ENCODE peak calls at places on chromosomes 6 and 20, in six cellular contexts. One of them, this sample, is unnamed. For H3K4me1, the result is how much of the 10 kb centered on the place peaks cover.

GRCh38 chr6:20129290-20130088 is 82.8 kb downstream of the MBOAT1 start:
- DNase-seq in esophagus squamous epithelium: no peak
- DNase-seq in tibial nerve: no peak
- DNase-seq in Peyer's patch: no peak
- DNase-seq in adrenal gland: no peak
- DNase-seq in right lobe of liver: no peak
- DNase-seq in this sample: no peak

GRCh38 chr6:90468859-90469258 is 118.0 kb downstream of the MAP3K7 start:
- DNase-seq in esophagus squamous epithelium: no peak
- DNase-seq in tibial nerve: no peak
- DNase-seq in Peyer's patch: no peak
- DNase-seq in adrenal gland: no peak
- DNase-seq in right lobe of liver: no peak
- DNase-seq in this sample: no peak

GRCh38 chr6:29490552-29490951 is 2.8 kb upstream of the MAS1L start:
- DNase-seq in esophagus squamous epithelium: no peak
- DNase-seq in tibial nerve: no peak
- DNase-seq in Peyer's patch: no peak
- DNase-seq in adrenal gland: no peak
- DNase-seq in right lobe of liver: no peak
- DNase-seq in this sample: no peak

GRCh38 chr6:1912731-1913130 is 303.0 kb downstream of the FOXC1 start:
- DNase-seq in esophagus squamous epithelium: no peak
- DNase-seq in tibial nerve: no peak
- DNase-seq in Peyer's patch: no peak
- DNase-seq in adrenal gland: no peak
- DNase-seq in right lobe of liver: no peak
- DNase-seq in this sample: no peak

GRCh38 chr6:11194399-11195274 is 37.8 kb downstream of the NEDD9 start:
- DNase-seq in esophagus squamous epithelium: no peak
- DNase-seq in tibial nerve: no peak
- DNase-seq in Peyer's patch: no peak
- DNase-seq in adrenal gland: no peak
- DNase-seq in right lobe of liver: no peak
- DNase-seq in this sample: no peak

GRCh38 chr20:10558635-10559187 is 115.1 kb downstream of the JAG1 start:
- DNase-seq in esophagus squamous epithelium: no peak
- DNase-seq in tibial nerve: no peak
- DNase-seq in Peyer's patch: no peak
- DNase-seq in adrenal gland: no peak
- DNase-seq in right lobe of liver: no peak
- DNase-seq in this sample: no peak

GRCh38 chr6:5787054-5787720 is 219.5 kb downstream of the NRN1 start:
- DNase-seq in esophagus squamous epithelium: no peak
- DNase-seq in tibial nerve: no peak
- DNase-seq in Peyer's patch: no peak
- DNase-seq in adrenal gland: no peak
- DNase-seq in right lobe of liver: no peak
- DNase-seq in this sample: no peak

GRCh38 chr20:35284267-35284991 is at the start of gene EIF6:
- DNase-seq in esophagus squamous epithelium: peak
- DNase-seq in tibial nerve: peak
- DNase-seq in Peyer's patch: peak
- DNase-seq in adrenal gland: peak
- DNase-seq in right lobe of liver: peak
- DNase-seq in this sample: peak

GRCh38 chr6:144675231-144675861 is 390.2 kb downstream of the UTRN start:
- DNase-seq in esophagus squamous epithelium: no peak
- DNase-seq in tibial nerve: peak
- DNase-seq in Peyer's patch: peak
- DNase-seq in adrenal gland: no peak
- DNase-seq in right lobe of liver: no peak
- DNase-seq in this sample: no peak

GRCh38 chr6:168209420-168209819 is 110.2 kb downstream of the DACT2 start:
- DNase-seq in esophagus squamous epithelium: no peak
- DNase-seq in tibial nerve: no peak
- DNase-seq in Peyer's patch: peak
- DNase-seq in adrenal gland: no peak
- DNase-seq in right lobe of liver: no peak
- DNase-seq in this sample: no peak

GRCh38 chr6:129621252-129621651 is 88.7 kb downstream of the ARHGAP18 start:
- DNase-seq in esophagus squamous epithelium: no peak
- DNase-seq in tibial nerve: no peak
- DNase-seq in Peyer's patch: peak
- DNase-seq in adrenal gland: no peak
- DNase-seq in right lobe of liver: peak
- DNase-seq in this sample: no peak

GRCh38 chr6:14966111-14966901 is 279.6 kb upstream of the JARID2 start:
- DNase-seq in esophagus squamous epithelium: no peak
- DNase-seq in tibial nerve: no peak
- DNase-seq in Peyer's patch: no peak
- DNase-seq in adrenal gland: no peak
- DNase-seq in right lobe of liver: no peak
- DNase-seq in this sample: no peak

GRCh38 chr6:132819405-132820145 is 5.2 kb downstream of the RPS12 start:
- DNase-seq in esophagus squamous epithelium: no peak
- DNase-seq in tibial nerve: no peak
- DNase-seq in Peyer's patch: no peak
- DNase-seq in adrenal gland: no peak
- DNase-seq in right lobe of liver: no peak
- DNase-seq in this sample: no peak

GRCh38 chr6:37205189-37205996 is 35.4 kb downstream of the PIM1 start:
- DNase-seq in esophagus squamous epithelium: no peak
- DNase-seq in tibial nerve: no peak
- DNase-seq in Peyer's patch: peak
- DNase-seq in adrenal gland: no peak
- DNase-seq in right lobe of liver: no peak
- DNase-seq in this sample: no peak

GRCh38 chr20:35735828-35736470 is 6.1 kb downstream of the RBM39 start:
- DNase-seq in esophagus squamous epithelium: no peak
- DNase-seq in tibial nerve: no peak
- DNase-seq in Peyer's patch: no peak
- DNase-seq in adrenal gland: no peak
- DNase-seq in right lobe of liver: no peak
- DNase-seq in this sample: no peak

GRCh38 chr6:126664271-126664670 is 324.4 kb downstream of the CENPW start:
- DNase-seq in esophagus squamous epithelium: no peak
- DNase-seq in tibial nerve: no peak
- DNase-seq in Peyer's patch: no peak
- DNase-seq in adrenal gland: no peak
- DNase-seq in right lobe of liver: no peak
- DNase-seq in this sample: no peak

GRCh38 chr20:39378781-39379180 is 416.6 kb downstream of the DHX35 start:
- DNase-seq in esophagus squamous epithelium: no peak
- DNase-seq in tibial nerve: no peak
- DNase-seq in Peyer's patch: no peak
- DNase-seq in adrenal gland: no peak
- DNase-seq in right lobe of liver: no peak
- DNase-seq in this sample: no peak

GRCh38 chr6:56378507-56378906 is 131.1 kb upstream of the COL21A1 start:
- DNase-seq in esophagus squamous epithelium: no peak
- DNase-seq in tibial nerve: no peak
- DNase-seq in Peyer's patch: no peak
- DNase-seq in adrenal gland: no peak
- DNase-seq in right lobe of liver: no peak
- DNase-seq in this sample: no peak

GRCh38 chr6:135088232-135088760 is 33.7 kb upstream of the HBS1L start:
- DNase-seq in esophagus squamous epithelium: no peak
- DNase-seq in tibial nerve: no peak
- DNase-seq in Peyer's patch: no peak
- DNase-seq in adrenal gland: no peak
- DNase-seq in right lobe of liver: no peak
- DNase-seq in this sample: no peak

GRCh38 chr6:167778497-167779122 is 48.1 kb upstream of the AFDN start:
- DNase-seq in esophagus squamous epithelium: no peak
- DNase-seq in tibial nerve: no peak
- DNase-seq in Peyer's patch: peak
- DNase-seq in adrenal gland: no peak
- DNase-seq in right lobe of liver: no peak
- DNase-seq in this sample: no peak

GRCh38 chr20:50303573-50304500 is 113.2 kb downstream of the CEBPB start:
- DNase-seq in esophagus squamous epithelium: no peak
- DNase-seq in tibial nerve: peak
- DNase-seq in Peyer's patch: peak
- DNase-seq in adrenal gland: peak
- DNase-seq in right lobe of liver: peak
- DNase-seq in this sample: peak

GRCh38 chr20:52405417-52405816 is 213.8 kb upstream of the ZFP64 start:
- DNase-seq in esophagus squamous epithelium: no peak
- DNase-seq in tibial nerve: no peak
- DNase-seq in Peyer's patch: no peak
- DNase-seq in adrenal gland: no peak
- DNase-seq in right lobe of liver: no peak
- DNase-seq in this sample: no peak

GRCh38 chr20:9531581-9531980 is 17.2 kb downstream of the LAMP5 start:
- DNase-seq in esophagus squamous epithelium: no peak
- DNase-seq in tibial nerve: no peak
- DNase-seq in Peyer's patch: no peak
- DNase-seq in adrenal gland: no peak
- DNase-seq in right lobe of liver: no peak
- DNase-seq in this sample: no peak

GRCh38 chr6:105259912-105260889 is 80.4 kb upstream of the POPDC3 start:
- DNase-seq in esophagus squamous epithelium: no peak
- DNase-seq in tibial nerve: no peak
- DNase-seq in Peyer's patch: no peak
- DNase-seq in adrenal gland: no peak
- DNase-seq in right lobe of liver: no peak
- DNase-seq in this sample: no peak

GRCh38 chr6:170136541-170137175 is 154.2 kb downstream of the DLL1 start:
- DNase-seq in esophagus squamous epithelium: no peak
- DNase-seq in tibial nerve: no peak
- DNase-seq in Peyer's patch: peak
- DNase-seq in adrenal gland: no peak
- DNase-seq in right lobe of liver: no peak
- DNase-seq in this sample: no peak

GRCh38 chr6:149451361-149452061 is 33.3 kb downstream of the ZC3H12D start:
- DNase-seq in esophagus squamous epithelium: no peak
- DNase-seq in tibial nerve: no peak
- DNase-seq in Peyer's patch: peak
- DNase-seq in adrenal gland: no peak
- DNase-seq in right lobe of liver: no peak
- DNase-seq in this sample: no peak

GRCh38 chr6:148235446-148235845 is 107.2 kb upstream of the SASH1 start:
- DNase-seq in esophagus squamous epithelium: no peak
- DNase-seq in tibial nerve: no peak
- DNase-seq in Peyer's patch: no peak
- DNase-seq in adrenal gland: no peak
- DNase-seq in right lobe of liver: no peak
- DNase-seq in this sample: no peak

GRCh38 chr6:32623693-32624092 is 13.5 kb upstream of the HLA-DQA1 start:
- DNase-seq in esophagus squamous epithelium: no peak
- DNase-seq in tibial nerve: no peak
- DNase-seq in Peyer's patch: no peak
- DNase-seq in adrenal gland: no peak
- DNase-seq in right lobe of liver: no peak
- DNase-seq in this sample: no peak
- TF ChIP-seq POLR2A in esophagus squamous epithelium: no peak
- TF ChIP-seq POLR2A in tibial nerve: no peak
- TF ChIP-seq POLR2A in Peyer's patch: no peak
- TF ChIP-seq POLR2A in adrenal gland: no peak
- TF ChIP-seq POLR2A in right lobe of liver: no peak
- TF ChIP-seq POLR2A in this sample: no peak

GRCh38 chr20:17947474-17947815 is 21.1 kb downstream of the SNX5 start:
- DNase-seq in esophagus squamous epithelium: no peak
- DNase-seq in tibial nerve: no peak
- DNase-seq in Peyer's patch: no peak
- DNase-seq in adrenal gland: no peak
- DNase-seq in right lobe of liver: no peak
- DNase-seq in this sample: no peak

GRCh38 chr20:17948442-17948841 is 20.2 kb downstream of the SNX5 start:
- DNase-seq in esophagus squamous epithelium: no peak
- DNase-seq in tibial nerve: no peak
- DNase-seq in Peyer's patch: no peak
- DNase-seq in adrenal gland: no peak
- DNase-seq in right lobe of liver: no peak
- DNase-seq in this sample: no peak

GRCh38 chr20:17944854-17945474 is 23.6 kb downstream of the SNX5 start:
- DNase-seq in esophagus squamous epithelium: no peak
- DNase-seq in tibial nerve: no peak
- DNase-seq in Peyer's patch: no peak
- DNase-seq in adrenal gland: no peak
- DNase-seq in right lobe of liver: no peak
- DNase-seq in this sample: no peak

GRCh38 chr20:17946040-17946439 is 22.6 kb downstream of the SNX5 start:
- DNase-seq in esophagus squamous epithelium: no peak
- DNase-seq in tibial nerve: no peak
- DNase-seq in Peyer's patch: no peak
- DNase-seq in adrenal gland: no peak
- DNase-seq in right lobe of liver: no peak
- DNase-seq in this sample: no peak

GRCh38 chr20:17946572-17947473 is 21.8 kb downstream of the SNX5 start:
- DNase-seq in esophagus squamous epithelium: no peak
- DNase-seq in tibial nerve: no peak
- DNase-seq in Peyer's patch: no peak
- DNase-seq in adrenal gland: no peak
- DNase-seq in right lobe of liver: no peak
- DNase-seq in this sample: no peak
- H3K4me1 ChIP-seq in esophagus squamous epithelium: under half
- H3K4me1 ChIP-seq in tibial nerve: under half
- H3K4me1 ChIP-seq in Peyer's patch: under half
- H3K4me1 ChIP-seq in adrenal gland: under half
- H3K4me1 ChIP-seq in right lobe of liver: under half
- H3K4me1 ChIP-seq in this sample: under half

GRCh38 chr6:8172510-8172909 is 70.2 kb upstream of the EEF1E1 start:
- DNase-seq in esophagus squamous epithelium: no peak
- DNase-seq in tibial nerve: no peak
- DNase-seq in Peyer's patch: no peak
- DNase-seq in adrenal gland: no peak
- DNase-seq in right lobe of liver: no peak
- DNase-seq in this sample: no peak
- TF ChIP-seq CTCF in esophagus squamous epithelium: no peak
- TF ChIP-seq CTCF in tibial nerve: no peak
- TF ChIP-seq CTCF in Peyer's patch: no peak
- TF ChIP-seq CTCF in adrenal gland: no peak
- TF ChIP-seq CTCF in right lobe of liver: no peak
- TF ChIP-seq CTCF in this sample: no peak

DNA sequence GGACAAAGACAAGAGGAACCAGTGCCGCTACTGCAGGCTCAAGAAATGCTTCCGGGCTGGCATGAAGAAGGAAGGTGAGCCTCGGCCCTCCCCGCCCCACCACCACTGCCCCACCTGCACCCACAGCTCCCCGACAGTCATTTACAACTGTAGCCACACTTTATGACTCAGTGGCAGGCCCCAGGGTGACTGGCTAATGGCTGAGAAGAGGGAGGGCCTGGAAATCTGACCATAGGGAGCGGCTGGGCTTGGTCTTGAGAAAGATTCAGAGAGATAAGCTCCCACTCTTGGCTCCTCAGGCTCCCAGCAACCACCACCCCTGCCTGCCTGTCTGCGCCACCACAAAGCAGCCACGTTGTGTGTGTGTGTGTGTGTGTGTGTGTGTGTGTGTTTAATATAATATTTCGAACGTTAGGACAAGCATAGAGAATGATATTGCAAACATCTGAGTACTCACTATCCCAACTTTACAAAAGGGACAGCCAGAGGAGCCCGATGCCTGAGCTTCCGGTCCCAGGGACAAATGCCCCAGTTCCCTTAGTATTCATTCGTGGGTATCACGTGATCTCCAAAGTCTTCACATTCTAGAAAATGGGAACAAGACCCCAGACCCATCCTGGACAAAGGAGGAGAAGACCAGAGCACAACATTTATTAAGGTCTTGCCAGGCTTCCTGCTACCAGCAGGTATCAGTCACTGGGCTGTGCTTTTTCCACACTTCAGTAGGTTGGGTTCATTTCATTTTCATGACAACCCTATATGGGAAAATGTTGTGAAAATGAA is 52.1 kb downstream of the HNF4A start:
- DNase-seq in esophagus squamous epithelium: no peak
- DNase-seq in tibial nerve: no peak
- DNase-seq in Peyer's patch: peak
- DNase-seq in adrenal gland: no peak
- DNase-seq in right lobe of liver: no peak
- DNase-seq in this sample: no peak
- TF ChIP-seq POLR2A in esophagus squamous epithelium: no peak
- TF ChIP-seq POLR2A in tibial nerve: no peak
- TF ChIP-seq POLR2A in Peyer's patch: peak
- TF ChIP-seq POLR2A in adrenal gland: peak
- TF ChIP-seq POLR2A in right lobe of liver: no peak
- TF ChIP-seq POLR2A in this sample: no peak